ENCODE peak calls at places on chromosomes 5 and 9, in five cellular contexts. N is H9, B is astrocyte, Y is mammary epithelial cell, P is fibroblast of lung. Z is an unnamed sample. For H3K27me3, the result is how much of the 10 kb centered on the place peaks cover.

GRCh38 chr9:69554945-69555344 is 117.2 kb downstream of the APBA1 start:
- DNase-seq in N (no peak), Y (peak), B (peak), P (peak), Z (no peak)

GRCh38 chr9:11338130-11338529 is 725.3 kb upstream of the PTPRD start:
- DNase-seq in N (no peak), Y (no peak), B (no peak), P (no peak), Z (peak)

GRCh38 chr5:140084466-140084865 is 29.4 kb upstream of the PURA start:
- DNase-seq in N (no peak), P (no peak), Y (no peak), B (no peak), Z (no peak)

GRCh38 chr9:135223831-135224230 is 136.4 kb downstream of the OLFM1 start:
- DNase-seq in P (no peak), N (no peak), Y (no peak), B (no peak), Z (no peak)

GRCh38 chr5:50576686-50577256 is 89.7 kb upstream of the PARP8 start:
- DNase-seq in B (no peak), Y (no peak), P (no peak), N (no peak), Z (no peak)

GRCh38 chr5:167051369-167051768 is 1240.1 kb upstream of the WWC1 start:
- DNase-seq in P (no peak), N (no peak), Y (no peak), B (no peak), Z (no peak)

GRCh38 chr9:5879419-5880181 is 11.1 kb upstream of the MLANA start:
- DNase-seq in Y (peak), P (peak), N (no peak), B (peak), Z (no peak)

GRCh38 chr9:97845763-97846162 is 7.3 kb upstream of the FOXE1 start:
- DNase-seq in B (no peak), N (no peak), Y (no peak), P (no peak), Z (no peak)

GRCh38 chr9:89755835-89756234 is 151.0 kb downstream of the GADD45G start:
- DNase-seq in P (peak), N (no peak), Y (peak), B (peak), Z (no peak)

GRCh38 chr5:151408633-151409243 is 38.7 kb upstream of the SLC36A1 start:
- DNase-seq in Y (no peak), P (no peak), B (no peak), N (no peak), Z (no peak)

GRCh38 chr5:3353561-3353960 is 242.1 kb upstream of the IRX1 start:
- DNase-seq in P (no peak), Y (no peak), B (no peak), N (peak), Z (no peak)

GRCh38 chr9:113649054-113649453 is 185.5 kb downstream of the RGS3 start:
- DNase-seq in P (peak), Y (no peak), N (no peak), B (no peak), Z (no peak)
- H3K27me3 ChIP-seq in P (under half), Y (under half), N (under half), B (under half), Z (under half)

GRCh38 chr9:94938384-94938783 is 211.9 kb downstream of the AOPEP start:
- DNase-seq in Y (no peak), B (no peak), P (no peak), N (no peak), Z (no peak)

GRCh38 chr9:94944623-94945022 is 218.1 kb downstream of the AOPEP start:
- DNase-seq in N (no peak), Y (no peak), B (no peak), P (peak), Z (no peak)

GRCh38 chr9:94945191-94946144 is 219.0 kb downstream of the AOPEP start:
- DNase-seq in Y (peak), P (peak), B (peak), N (no peak), Z (no peak)

GRCh38 chr9:94937214-94937903 is 210.9 kb downstream of the AOPEP start:
- DNase-seq in Y (peak), N (no peak), B (peak), P (peak), Z (no peak)

DNA sequence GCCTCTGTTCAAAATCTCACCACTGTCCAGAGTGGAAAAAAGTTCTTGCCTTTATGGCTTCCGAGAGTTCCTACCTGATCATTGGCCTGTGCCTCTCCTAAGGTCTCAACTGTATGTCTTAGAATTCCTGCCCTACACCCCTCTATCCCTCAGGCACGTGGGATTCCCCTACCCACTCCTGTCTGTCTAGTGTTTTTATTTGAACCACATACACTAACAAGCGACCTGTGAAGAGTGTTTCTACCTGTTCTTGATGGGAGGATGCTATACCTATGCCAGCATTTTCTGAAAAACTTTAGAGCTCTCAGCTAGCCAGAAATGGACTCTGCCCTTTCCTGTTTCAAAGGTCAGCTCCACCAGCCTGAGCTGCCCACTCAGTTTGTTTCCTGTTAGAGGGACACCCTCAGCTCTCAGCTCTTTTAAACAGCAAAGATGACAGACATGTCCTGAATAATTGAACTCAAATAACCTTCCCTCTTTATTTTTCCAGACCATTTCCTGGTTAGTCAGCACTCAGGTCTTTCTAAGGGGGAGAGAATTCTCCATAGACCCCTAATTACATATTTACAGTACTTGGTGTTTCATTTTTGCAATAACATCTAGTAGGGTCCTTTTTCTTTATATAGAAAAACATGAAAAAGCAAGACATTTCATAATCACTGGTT is 214.8 kb downstream of the AOPEP start:
- DNase-seq in B (no peak), N (no peak), Y (no peak), P (no peak), Z (no peak)
- H3K4me2 ChIP-seq in B (peak), N (no peak), Y (no peak), P (no peak), Z (no peak)

GRCh38 chr5:176612855-176613254 is 2.9 kb upstream of the GPRIN1 start:
- DNase-seq in Y (no peak), P (no peak), B (no peak), N (no peak), Z (no peak)
- H3K27me3 ChIP-seq in Y (under half), P (under half), B (under half), N (under half), Z (under half)

DNA sequence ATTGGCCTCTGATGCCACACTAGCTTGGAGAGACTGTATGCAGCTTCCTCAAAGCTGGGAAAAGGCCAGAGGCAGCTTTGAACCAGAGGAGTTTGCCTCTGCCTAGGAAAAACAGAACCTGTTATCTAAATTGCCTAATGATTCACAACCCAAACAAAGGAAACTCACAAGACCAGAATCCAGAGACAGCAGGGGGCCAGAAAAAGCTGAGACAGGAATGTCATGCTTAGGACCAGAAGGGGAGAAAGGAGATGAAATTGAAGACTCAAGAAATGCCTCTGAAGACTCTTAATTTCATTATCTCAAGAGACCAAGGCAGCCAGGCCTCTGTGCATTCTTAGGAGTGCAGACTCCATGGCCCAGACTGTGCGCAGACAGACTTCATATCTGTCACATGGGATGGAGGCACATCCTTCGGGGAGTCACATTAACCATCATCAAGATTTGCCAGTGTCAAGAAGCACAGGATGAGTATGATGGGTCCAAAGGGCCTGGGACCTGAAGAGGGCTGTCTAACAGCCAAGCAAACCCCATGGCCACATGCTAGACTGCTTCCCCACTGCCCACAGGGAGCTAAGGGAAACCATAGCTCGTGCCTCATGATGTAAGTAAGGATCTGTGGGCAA is 57.3 kb downstream of the ARSB start:
- DNase-seq in B (peak), N (peak), P (no peak), Y (peak), Z (no peak)
- H3K4me2 ChIP-seq in B (peak), N (peak), P (no peak), Y (no peak), Z (no peak)

GRCh38 chr9:33637881-33638280 is 113.8 kb downstream of the ANKRD18B start:
- DNase-seq in B (no peak), P (no peak), Y (no peak), N (no peak), Z (no peak)
- H3K27me3 ChIP-seq in B (half or more), P (under half), Y (under half), N (under half), Z (under half)

GRCh38 chr5:157366741-157367684 is 93.0 kb upstream of the NIPAL4 start:
- DNase-seq in N (peak), Y (no peak), B (peak), P (peak), Z (peak)

GRCh38 chr5:157361865-157362465 is 96.0 kb downstream of the CYFIP2 start:
- DNase-seq in P (peak), N (no peak), B (peak), Y (no peak), Z (no peak)

GRCh38 chr5:157362982-157363381 is 97.0 kb upstream of the NIPAL4 start:
- DNase-seq in N (no peak), Y (no peak), B (no peak), P (no peak), Z (no peak)

GRCh38 chr5:157362502-157362901 is 96.6 kb downstream of the CYFIP2 start:
- DNase-seq in N (no peak), Y (no peak), P (no peak), B (no peak), Z (no peak)

DNA sequence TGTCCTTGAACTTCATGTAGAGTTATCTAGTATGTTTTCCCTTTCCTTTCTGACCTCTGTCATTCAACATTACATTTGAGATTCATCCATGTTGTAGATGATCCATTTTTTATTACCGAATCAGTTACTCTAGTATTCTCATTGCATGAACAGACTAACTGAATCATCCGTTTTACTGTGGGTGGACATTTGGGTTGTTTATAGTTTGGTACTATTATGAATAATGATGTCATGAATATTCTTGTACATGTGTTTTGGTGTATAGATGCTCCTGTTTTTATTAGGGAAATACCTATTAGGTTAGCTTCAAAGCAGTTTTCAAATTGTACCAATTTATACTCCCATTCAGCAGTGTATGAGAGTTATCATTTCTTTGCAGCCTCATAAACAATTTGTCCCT is 94.3 kb upstream of the NIPAL4 start:
- DNase-seq in N (no peak), P (no peak), B (no peak), Y (no peak), Z (no peak)
- H3K4me2 ChIP-seq in N (no peak), P (no peak), B (no peak), Y (no peak), Z (no peak)

GRCh38 chr5:80959138-80959537 is 1.0 kb upstream of the RASGRF2 start:
- DNase-seq in N (no peak), Y (no peak), B (no peak), P (no peak), Z (no peak)
- H3K27me3 ChIP-seq in N (under half), Y (under half), B (under half), P (under half), Z (under half)

Z was measured in Karpas-422.